ENCODE peak calls at places on chromosomes 1 and 21, in six cellular contexts. E, P, O, H, W and T are unnamed samples.

GRCh38 chr1:236734141-236734765 is 48.0 kb downstream of the ACTN2 start:
- DNase-seq in H (no peak), W (peak), P (no peak), O (no peak), E (no peak), T (no peak)

GRCh38 chr1:9870572-9870971 is 39.5 kb downstream of the CTNNBIP1 start:
- DNase-seq in O (no peak), P (no peak), H (no peak), E (no peak), W (no peak), T (no peak)

GRCh38 chr21:45262041-45262581 is 25.6 kb downstream of the POFUT2 start:
- DNase-seq in P (no peak), W (no peak), H (no peak), E (no peak), O (no peak), T (no peak)

GRCh38 chr1:58391056-58391455 is 155.5 kb downstream of the OMA1 start:
- DNase-seq in P (no peak), O (no peak), W (no peak), E (no peak), H (no peak), T (no peak)

GRCh38 chr1:203914292-203914691 is 52.9 kb downstream of the SNRPE start:
- DNase-seq in O (no peak), E (no peak), P (peak), W (no peak), H (no peak), T (no peak)

GRCh38 chr1:28928306-28928987 is 14.1 kb downstream of the EPB41 start:
- DNase-seq in E (no peak), P (no peak), W (no peak), O (no peak), H (no peak), T (no peak)

GRCh38 chr21:32411366-32412161 is 942 bp upstream of the EVA1C start:
- DNase-seq in E (peak), H (peak), W (peak), O (peak), P (peak), T (no peak)

GRCh38 chr1:83919872-83920271 is 79.1 kb downstream of the TTLL7 start:
- DNase-seq in P (no peak), W (no peak), O (no peak), E (no peak), H (no peak), T (no peak)

GRCh38 chr1:157978547-157979403 is 14.7 kb upstream of the KIRREL1 start:
- DNase-seq in P (no peak), H (no peak), W (no peak), O (no peak), E (no peak), T (no peak)

GRCh38 chr1:59020151-59020997 is 236.5 kb upstream of the JUN start:
- DNase-seq in H (peak), E (no peak), O (peak), P (peak), W (peak), T (no peak)

GRCh38 chr21:32756096-32756495 is 15.5 kb downstream of the PAXBP1 start:
- DNase-seq in O (no peak), H (no peak), E (no peak), P (no peak), W (no peak), T (no peak)

GRCh38 chr1:23593556-23594148 is 34.4 kb upstream of the ID3 start:
- DNase-seq in O (no peak), P (peak), E (no peak), H (peak), W (peak), T (no peak)

GRCh38 chr1:119648620-119649004 is 546 bp upstream of the ZNF697 start:
- DNase-seq in W (no peak), H (no peak), E (no peak), P (no peak), O (peak), T (no peak)

GRCh38 chr1:119646521-119647227 is 1.4 kb downstream of the ZNF697 start:
- DNase-seq in H (no peak), E (no peak), O (peak), P (peak), W (peak), T (no peak)

GRCh38 chr1:119647228-119647733 is 785 bp downstream of the ZNF697 start:
- DNase-seq in H (no peak), E (peak), P (no peak), O (no peak), W (peak), T (no peak)

GRCh38 chr1:119651133-119651532 is 3.1 kb upstream of the ZNF697 start:
- DNase-seq in P (no peak), E (no peak), W (no peak), O (no peak), H (no peak), T (no peak)

GRCh38 chr1:119647734-119648619 is at the start of gene ZNF697:
- DNase-seq in O (peak), E (peak), W (peak), P (peak), H (peak), T (peak)
- TF ChIP-seq CTCF in O (peak), E (peak), W (no peak), P (peak), H (peak), T (peak)

GRCh38 chr1:3282186-3282585 is 172.3 kb upstream of the ARHGEF16 start:
- DNase-seq in P (no peak), H (no peak), O (no peak), W (no peak), E (no peak), T (no peak)

GRCh38 chr1:3285341-3285740 is 169.1 kb upstream of the ARHGEF16 start:
- DNase-seq in H (no peak), P (no peak), E (no peak), W (no peak), O (no peak), T (no peak)

GRCh38 chr1:3282656-3283430 is 171.6 kb upstream of the ARHGEF16 start:
- DNase-seq in W (no peak), H (no peak), E (no peak), P (no peak), O (no peak), T (no peak)

GRCh38 chr1:3284691-3285090 is 169.8 kb upstream of the ARHGEF16 start:
- DNase-seq in O (no peak), H (no peak), W (no peak), P (no peak), E (no peak), T (no peak)

GRCh38 chr1:3283849-3284248 is 170.6 kb upstream of the ARHGEF16 start:
- DNase-seq in W (no peak), O (no peak), H (peak), E (no peak), P (no peak), T (no peak)
- TF ChIP-seq CTCF in W (no peak), O (peak), H (peak), E (peak), P (peak), T (peak)

GRCh38 chr1:238951809-238952208 is 434.6 kb upstream of the CHRM3 start:
- DNase-seq in P (peak), E (no peak), W (peak), O (peak), H (no peak), T (no peak)

GRCh38 chr1:238950786-238951185 is 435.6 kb upstream of the CHRM3 start:
- DNase-seq in H (no peak), E (no peak), O (no peak), P (no peak), W (peak), T (no peak)

GRCh38 chr1:238955934-238956333 is 430.4 kb upstream of the CHRM3 start:
- DNase-seq in O (no peak), W (no peak), H (no peak), P (no peak), E (no peak), T (no peak)

GRCh38 chr1:238954865-238955264 is 431.5 kb upstream of the CHRM3 start:
- DNase-seq in H (no peak), O (no peak), W (peak), E (no peak), P (no peak), T (no peak)

GRCh38 chr1:238953448-238953847 is 432.9 kb upstream of the CHRM3 start:
- DNase-seq in W (no peak), E (no peak), O (no peak), H (no peak), P (no peak), T (no peak)
- TF ChIP-seq CTCF in W (peak), E (no peak), O (peak), H (no peak), P (no peak), T (peak)

GRCh38 chr1:211942583-211942982 is 92.8 kb downstream of the INTS7 start:
- DNase-seq in E (no peak), P (no peak), H (no peak), O (no peak), W (no peak), T (no peak)

GRCh38 chr1:211947396-211948295 is 87.7 kb downstream of the INTS7 start:
- DNase-seq in P (no peak), W (no peak), H (no peak), O (no peak), E (no peak), T (no peak)

GRCh38 chr1:211939876-211940468 is 95.4 kb downstream of the INTS7 start:
- DNase-seq in O (no peak), H (no peak), W (no peak), E (no peak), P (no peak), T (no peak)

GRCh38 chr1:211948377-211948776 is 87.0 kb downstream of the INTS7 start:
- DNase-seq in E (no peak), W (no peak), H (no peak), O (no peak), P (no peak), T (no peak)

DNA sequence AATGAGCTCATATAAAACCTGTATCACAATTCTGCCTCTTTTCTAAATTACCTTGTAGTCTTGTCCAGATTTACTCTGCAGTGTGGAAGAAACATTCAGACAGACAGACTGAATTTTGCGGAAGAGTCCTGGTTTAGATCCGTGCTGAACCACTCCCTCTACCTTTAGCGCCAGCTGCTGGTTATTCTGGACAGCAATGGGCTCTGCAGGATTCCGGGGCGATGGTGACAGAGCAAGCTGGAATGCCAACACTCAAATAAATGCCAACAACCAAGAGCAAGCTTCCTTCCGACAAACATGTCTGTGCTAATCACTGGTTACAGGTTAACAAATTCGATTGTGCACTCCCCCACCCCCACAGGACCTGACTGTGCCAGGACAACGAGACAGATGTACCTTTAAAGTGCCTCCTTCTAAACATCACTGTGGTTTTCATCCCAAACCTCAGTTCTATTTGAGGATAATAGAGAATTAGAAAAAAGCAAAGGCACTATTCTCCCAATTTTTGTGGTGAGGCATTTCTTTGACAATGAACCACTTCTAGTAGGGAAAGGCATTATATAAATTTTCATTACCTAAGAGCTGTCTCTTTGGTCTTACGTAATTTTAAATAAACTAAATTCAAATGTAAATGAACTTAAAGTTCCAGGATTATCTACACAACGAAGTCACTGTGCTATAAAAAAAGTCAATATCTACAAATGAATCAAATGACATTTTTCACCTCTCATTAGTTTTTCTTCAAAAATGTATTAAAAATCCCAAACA is 90.4 kb downstream of the INTS7 start:
- DNase-seq in H (peak), P (peak), O (peak), E (peak), W (peak), T (no peak)
- TF ChIP-seq CTCF in H (peak), P (peak), O (peak), E (peak), W (peak), T (peak)

GRCh38 chr1:147281950-147282349 is 39.5 kb downstream of the CHD1L start:
- DNase-seq in O (no peak), E (no peak), P (no peak), H (no peak), W (no peak), T (no peak)

GRCh38 chr1:147292635-147293251 is 50.3 kb downstream of the CHD1L start:
- DNase-seq in H (no peak), P (peak), W (peak), E (no peak), O (peak), T (no peak)

GRCh38 chr1:147292012-147292411 is 49.5 kb downstream of the CHD1L start:
- DNase-seq in P (peak), E (no peak), O (peak), W (peak), H (no peak), T (no peak)

GRCh38 chr1:147287133-147287865 is 44.8 kb downstream of the CHD1L start:
- DNase-seq in W (peak), P (peak), E (no peak), H (no peak), O (no peak), T (no peak)
- TF ChIP-seq CTCF in W (no peak), P (no peak), E (no peak), H (no peak), O (no peak), T (no peak)

GRCh38 chr1:209926045-209926444 is 12.0 kb upstream of the SYT14 start:
- DNase-seq in O (peak), P (peak), H (no peak), E (no peak), W (peak), T (no peak)
- TF ChIP-seq CTCF in O (no peak), P (no peak), H (no peak), E (no peak), W (no peak), T (no peak)

GRCh38 chr1:6635910-6636760 is 11.5 kb downstream of the THAP3 start:
- DNase-seq in O (no peak), E (no peak), H (no peak), P (peak), W (no peak), T (no peak)
- TF ChIP-seq CTCF in O (no peak), E (no peak), H (no peak), P (no peak), W (no peak), T (peak)

GRCh38 chr1:105608713-105609112 is 1447.8 kb upstream of the PRMT6 start:
- DNase-seq in P (no peak), E (no peak), O (peak), W (peak), H (no peak), T (no peak)
- TF ChIP-seq CTCF in P (peak), E (no peak), O (no peak), W (peak), H (peak), T (peak)

GRCh38 chr1:159421821-159422220 is 10.2 kb upstream of the OR10J4 start:
- DNase-seq in P (no peak), E (no peak), O (no peak), W (no peak), H (no peak), T (peak)
- TF ChIP-seq CTCF in P (peak), E (peak), O (peak), W (peak), H (no peak), T (peak)